ENCODE peak calls at places on chromosomes 16 and 17, in seven cellular contexts. One of them, this sample, is unnamed.

GRCh38 chr17:412211-413015 is 59.8 kb upstream of the RPH3AL start:
- DNase-seq in thoracic aorta: no peak
- DNase-seq in esophagus squamous epithelium: no peak
- DNase-seq in astrocyte of the cerebellum: peak
- DNase-seq in dorsolateral prefrontal cortex: peak
- DNase-seq in HL-60: no peak
- DNase-seq in CD8-positive, alpha-beta T cell: peak
- DNase-seq in this sample: peak

GRCh38 chr17:969767-970387 is 9.7 kb downstream of the NXN start:
- DNase-seq in thoracic aorta: no peak
- DNase-seq in esophagus squamous epithelium: no peak
- DNase-seq in astrocyte of the cerebellum: no peak
- DNase-seq in dorsolateral prefrontal cortex: no peak
- DNase-seq in HL-60: no peak
- DNase-seq in CD8-positive, alpha-beta T cell: no peak
- DNase-seq in this sample: peak

GRCh38 chr17:44807817-44808155 is 22.3 kb downstream of the GJC1 start:
- DNase-seq in thoracic aorta: no peak
- DNase-seq in esophagus squamous epithelium: no peak
- DNase-seq in astrocyte of the cerebellum: no peak
- DNase-seq in dorsolateral prefrontal cortex: no peak
- DNase-seq in HL-60: no peak
- DNase-seq in CD8-positive, alpha-beta T cell: no peak
- DNase-seq in this sample: peak

GRCh38 chr17:16919663-16920627 is 52.0 kb downstream of the TNFRSF13B start:
- DNase-seq in thoracic aorta: no peak
- DNase-seq in esophagus squamous epithelium: no peak
- DNase-seq in astrocyte of the cerebellum: no peak
- DNase-seq in dorsolateral prefrontal cortex: no peak
- DNase-seq in HL-60: no peak
- DNase-seq in CD8-positive, alpha-beta T cell: no peak
- DNase-seq in this sample: no peak

GRCh38 chr16:59601452-59601851 is 867.3 kb upstream of the GOT2 start:
- DNase-seq in thoracic aorta: no peak
- DNase-seq in esophagus squamous epithelium: no peak
- DNase-seq in astrocyte of the cerebellum: no peak
- DNase-seq in dorsolateral prefrontal cortex: peak
- DNase-seq in HL-60: no peak
- DNase-seq in CD8-positive, alpha-beta T cell: no peak
- DNase-seq in this sample: no peak

GRCh38 chr17:62898239-62898864 is 67.7 kb upstream of the TANC2 start:
- DNase-seq in thoracic aorta: no peak
- DNase-seq in esophagus squamous epithelium: no peak
- DNase-seq in astrocyte of the cerebellum: no peak
- DNase-seq in dorsolateral prefrontal cortex: no peak
- DNase-seq in HL-60: no peak
- DNase-seq in CD8-positive, alpha-beta T cell: no peak
- DNase-seq in this sample: peak

GRCh38 chr17:32914181-32914580 is 13.8 kb upstream of the TMEM98 start:
- DNase-seq in thoracic aorta: no peak
- DNase-seq in esophagus squamous epithelium: no peak
- DNase-seq in astrocyte of the cerebellum: no peak
- DNase-seq in dorsolateral prefrontal cortex: no peak
- DNase-seq in HL-60: no peak
- DNase-seq in CD8-positive, alpha-beta T cell: no peak
- DNase-seq in this sample: no peak

GRCh38 chr17:27754549-27754948 is 45.8 kb downstream of the NOS2 start:
- DNase-seq in thoracic aorta: no peak
- DNase-seq in esophagus squamous epithelium: no peak
- DNase-seq in astrocyte of the cerebellum: no peak
- DNase-seq in dorsolateral prefrontal cortex: no peak
- DNase-seq in HL-60: no peak
- DNase-seq in CD8-positive, alpha-beta T cell: no peak
- DNase-seq in this sample: no peak

GRCh38 chr17:63173450-63173849 is 207.4 kb downstream of the TANC2 start:
- DNase-seq in thoracic aorta: no peak
- DNase-seq in esophagus squamous epithelium: no peak
- DNase-seq in astrocyte of the cerebellum: no peak
- DNase-seq in dorsolateral prefrontal cortex: no peak
- DNase-seq in HL-60: no peak
- DNase-seq in CD8-positive, alpha-beta T cell: no peak
- DNase-seq in this sample: no peak

GRCh38 chr17:9273334-9274118 is 252.2 kb downstream of the NTN1 start:
- DNase-seq in thoracic aorta: no peak
- DNase-seq in esophagus squamous epithelium: no peak
- DNase-seq in astrocyte of the cerebellum: no peak
- DNase-seq in dorsolateral prefrontal cortex: peak
- DNase-seq in HL-60: no peak
- DNase-seq in CD8-positive, alpha-beta T cell: no peak
- DNase-seq in this sample: no peak

GRCh38 chr17:44568311-44568710 is 11.0 kb downstream of the FZD2 start:
- DNase-seq in thoracic aorta: no peak
- DNase-seq in esophagus squamous epithelium: no peak
- DNase-seq in astrocyte of the cerebellum: no peak
- DNase-seq in dorsolateral prefrontal cortex: no peak
- DNase-seq in HL-60: no peak
- DNase-seq in CD8-positive, alpha-beta T cell: no peak
- DNase-seq in this sample: no peak

GRCh38 chr17:76104140-76104895 is 731 bp upstream of the EXOC7 start:
- DNase-seq in thoracic aorta: no peak
- DNase-seq in esophagus squamous epithelium: no peak
- DNase-seq in astrocyte of the cerebellum: no peak
- DNase-seq in dorsolateral prefrontal cortex: no peak
- DNase-seq in HL-60: peak
- DNase-seq in CD8-positive, alpha-beta T cell: no peak
- DNase-seq in this sample: no peak

GRCh38 chr17:27558842-27559505 is 72.0 kb upstream of the LGALS9 start:
- DNase-seq in thoracic aorta: no peak
- DNase-seq in esophagus squamous epithelium: no peak
- DNase-seq in astrocyte of the cerebellum: no peak
- DNase-seq in dorsolateral prefrontal cortex: no peak
- DNase-seq in HL-60: no peak
- DNase-seq in CD8-positive, alpha-beta T cell: no peak
- DNase-seq in this sample: no peak

GRCh38 chr17:63845509-63845908 is 3.0 kb upstream of the SMARCD2 start:
- DNase-seq in thoracic aorta: no peak
- DNase-seq in esophagus squamous epithelium: no peak
- DNase-seq in astrocyte of the cerebellum: no peak
- DNase-seq in dorsolateral prefrontal cortex: no peak
- DNase-seq in HL-60: no peak
- DNase-seq in CD8-positive, alpha-beta T cell: no peak
- DNase-seq in this sample: no peak

GRCh38 chr17:40312131-40312731 is 3.3 kb downstream of the RARA start:
- DNase-seq in thoracic aorta: no peak
- DNase-seq in esophagus squamous epithelium: no peak
- DNase-seq in astrocyte of the cerebellum: no peak
- DNase-seq in dorsolateral prefrontal cortex: no peak
- DNase-seq in HL-60: no peak
- DNase-seq in CD8-positive, alpha-beta T cell: no peak
- DNase-seq in this sample: no peak

GRCh38 chr17:30332057-30332542 is 1.8 kb downstream of the TMIGD1 start:
- DNase-seq in thoracic aorta: no peak
- DNase-seq in esophagus squamous epithelium: no peak
- DNase-seq in astrocyte of the cerebellum: peak
- DNase-seq in dorsolateral prefrontal cortex: no peak
- DNase-seq in HL-60: no peak
- DNase-seq in CD8-positive, alpha-beta T cell: no peak
- DNase-seq in this sample: peak

GRCh38 chr17:44005865-44006580 is 1.6 kb downstream of the NAGS start:
- DNase-seq in thoracic aorta: no peak
- DNase-seq in esophagus squamous epithelium: no peak
- DNase-seq in astrocyte of the cerebellum: no peak
- DNase-seq in dorsolateral prefrontal cortex: no peak
- DNase-seq in HL-60: no peak
- DNase-seq in CD8-positive, alpha-beta T cell: no peak
- DNase-seq in this sample: no peak

GRCh38 chr17:57517519-57518342 is 227.4 kb downstream of the CCDC182 start:
- DNase-seq in thoracic aorta: no peak
- DNase-seq in esophagus squamous epithelium: no peak
- DNase-seq in astrocyte of the cerebellum: no peak
- DNase-seq in dorsolateral prefrontal cortex: no peak
- DNase-seq in HL-60: no peak
- DNase-seq in CD8-positive, alpha-beta T cell: no peak
- DNase-seq in this sample: no peak

GRCh38 chr17:50298018-50298417 is 23.8 kb downstream of the TMEM92 start:
- DNase-seq in thoracic aorta: no peak
- DNase-seq in esophagus squamous epithelium: no peak
- DNase-seq in astrocyte of the cerebellum: no peak
- DNase-seq in dorsolateral prefrontal cortex: no peak
- DNase-seq in HL-60: no peak
- DNase-seq in CD8-positive, alpha-beta T cell: no peak
- DNase-seq in this sample: no peak

GRCh38 chr16:87645802-87646201 is 43.5 kb downstream of the JPH3 start:
- DNase-seq in thoracic aorta: no peak
- DNase-seq in esophagus squamous epithelium: no peak
- DNase-seq in astrocyte of the cerebellum: no peak
- DNase-seq in dorsolateral prefrontal cortex: no peak
- DNase-seq in HL-60: no peak
- DNase-seq in CD8-positive, alpha-beta T cell: no peak
- DNase-seq in this sample: no peak

GRCh38 chr16:84959045-84959576 is 52.2 kb downstream of the ZDHHC7 start:
- DNase-seq in thoracic aorta: no peak
- DNase-seq in esophagus squamous epithelium: no peak
- DNase-seq in astrocyte of the cerebellum: no peak
- DNase-seq in dorsolateral prefrontal cortex: no peak
- DNase-seq in HL-60: no peak
- DNase-seq in CD8-positive, alpha-beta T cell: no peak
- DNase-seq in this sample: no peak

GRCh38 chr16:13767215-13767614 is 152.7 kb upstream of the ERCC4 start:
- DNase-seq in thoracic aorta: no peak
- DNase-seq in esophagus squamous epithelium: no peak
- DNase-seq in astrocyte of the cerebellum: peak
- DNase-seq in dorsolateral prefrontal cortex: no peak
- DNase-seq in HL-60: no peak
- DNase-seq in CD8-positive, alpha-beta T cell: no peak
- DNase-seq in this sample: no peak
- TF ChIP-seq CTCF in thoracic aorta: peak
- TF ChIP-seq CTCF in esophagus squamous epithelium: no peak
- TF ChIP-seq CTCF in astrocyte of the cerebellum: peak
- TF ChIP-seq CTCF in dorsolateral prefrontal cortex: no peak
- TF ChIP-seq CTCF in HL-60: no peak
- TF ChIP-seq CTCF in CD8-positive, alpha-beta T cell: no peak
- TF ChIP-seq CTCF in this sample: no peak

GRCh38 chr17:77230436-77230830 is 89.7 kb downstream of the SEC14L1 start:
- DNase-seq in thoracic aorta: no peak
- DNase-seq in esophagus squamous epithelium: no peak
- DNase-seq in astrocyte of the cerebellum: no peak
- DNase-seq in dorsolateral prefrontal cortex: no peak
- DNase-seq in HL-60: no peak
- DNase-seq in CD8-positive, alpha-beta T cell: no peak
- DNase-seq in this sample: no peak

GRCh38 chr17:77225246-77225645 is 84.5 kb downstream of the SEC14L1 start:
- DNase-seq in thoracic aorta: no peak
- DNase-seq in esophagus squamous epithelium: no peak
- DNase-seq in astrocyte of the cerebellum: no peak
- DNase-seq in dorsolateral prefrontal cortex: no peak
- DNase-seq in HL-60: no peak
- DNase-seq in CD8-positive, alpha-beta T cell: no peak
- DNase-seq in this sample: no peak

GRCh38 chr17:77229786-77230435 is 89.1 kb downstream of the SEC14L1 start:
- DNase-seq in thoracic aorta: no peak
- DNase-seq in esophagus squamous epithelium: no peak
- DNase-seq in astrocyte of the cerebellum: no peak
- DNase-seq in dorsolateral prefrontal cortex: no peak
- DNase-seq in HL-60: no peak
- DNase-seq in CD8-positive, alpha-beta T cell: no peak
- DNase-seq in this sample: no peak

GRCh38 chr17:77228224-77229215 is 87.8 kb downstream of the SEC14L1 start:
- DNase-seq in thoracic aorta: no peak
- DNase-seq in esophagus squamous epithelium: no peak
- DNase-seq in astrocyte of the cerebellum: no peak
- DNase-seq in dorsolateral prefrontal cortex: no peak
- DNase-seq in HL-60: no peak
- DNase-seq in CD8-positive, alpha-beta T cell: no peak
- DNase-seq in this sample: no peak

DNA sequence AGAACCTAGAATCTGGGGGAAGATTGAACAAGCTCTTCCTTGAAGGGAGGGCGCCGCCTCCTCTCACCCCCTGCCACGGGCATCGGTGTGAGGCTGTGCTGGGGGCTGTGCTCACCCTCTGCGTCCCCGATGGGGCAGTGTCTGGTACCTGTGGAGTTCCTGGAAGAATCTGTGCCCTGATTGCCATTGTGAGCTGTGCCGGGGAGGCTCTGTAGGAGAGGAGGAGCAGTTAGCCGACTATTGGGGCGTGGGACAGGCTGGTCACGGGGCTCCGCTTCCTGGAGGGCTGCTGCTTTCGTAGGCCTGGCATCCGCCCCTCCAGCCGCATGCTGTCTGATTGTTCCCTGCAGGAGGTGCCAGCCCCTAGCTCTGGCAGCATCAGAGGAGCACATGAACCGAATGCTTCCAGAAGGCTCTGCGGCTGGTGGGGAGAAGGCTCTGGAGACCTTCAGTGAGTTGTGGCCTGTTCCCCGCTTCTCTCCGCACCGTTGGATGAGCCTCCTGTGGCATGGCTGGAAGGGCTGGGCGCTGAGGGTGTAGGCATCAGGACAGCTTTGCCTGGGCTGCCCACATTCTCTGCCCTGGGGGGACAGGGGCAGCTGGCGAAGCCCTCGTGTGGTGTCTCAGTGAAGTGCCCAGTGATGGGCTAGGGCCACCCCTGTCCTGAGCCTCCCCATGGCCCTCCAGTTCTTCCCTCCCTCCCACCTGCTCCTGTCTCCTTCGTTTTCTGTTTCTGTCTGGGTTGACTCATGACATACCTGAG is 86.9 kb downstream of the SEC14L1 start:
- DNase-seq in thoracic aorta: no peak
- DNase-seq in esophagus squamous epithelium: no peak
- DNase-seq in astrocyte of the cerebellum: no peak
- DNase-seq in dorsolateral prefrontal cortex: no peak
- DNase-seq in HL-60: no peak
- DNase-seq in CD8-positive, alpha-beta T cell: no peak
- DNase-seq in this sample: no peak
- H3K4me3 ChIP-seq in thoracic aorta: no peak
- H3K4me3 ChIP-seq in esophagus squamous epithelium: no peak
- H3K4me3 ChIP-seq in astrocyte of the cerebellum: no peak
- H3K4me3 ChIP-seq in dorsolateral prefrontal cortex: no peak
- H3K4me3 ChIP-seq in HL-60: no peak
- H3K4me3 ChIP-seq in CD8-positive, alpha-beta T cell: no peak
- H3K4me3 ChIP-seq in this sample: no peak

GRCh38 chr16:28090646-28091377 is 27.3 kb upstream of the GSG1L start:
- DNase-seq in thoracic aorta: no peak
- DNase-seq in esophagus squamous epithelium: no peak
- DNase-seq in astrocyte of the cerebellum: no peak
- DNase-seq in dorsolateral prefrontal cortex: no peak
- DNase-seq in HL-60: no peak
- DNase-seq in CD8-positive, alpha-beta T cell: no peak
- DNase-seq in this sample: peak
- TF ChIP-seq CTCF in thoracic aorta: no peak
- TF ChIP-seq CTCF in esophagus squamous epithelium: no peak
- TF ChIP-seq CTCF in astrocyte of the cerebellum: peak
- TF ChIP-seq CTCF in dorsolateral prefrontal cortex: no peak
- TF ChIP-seq CTCF in HL-60: no peak
- TF ChIP-seq CTCF in CD8-positive, alpha-beta T cell: no peak
- TF ChIP-seq CTCF in this sample: peak

DNA sequence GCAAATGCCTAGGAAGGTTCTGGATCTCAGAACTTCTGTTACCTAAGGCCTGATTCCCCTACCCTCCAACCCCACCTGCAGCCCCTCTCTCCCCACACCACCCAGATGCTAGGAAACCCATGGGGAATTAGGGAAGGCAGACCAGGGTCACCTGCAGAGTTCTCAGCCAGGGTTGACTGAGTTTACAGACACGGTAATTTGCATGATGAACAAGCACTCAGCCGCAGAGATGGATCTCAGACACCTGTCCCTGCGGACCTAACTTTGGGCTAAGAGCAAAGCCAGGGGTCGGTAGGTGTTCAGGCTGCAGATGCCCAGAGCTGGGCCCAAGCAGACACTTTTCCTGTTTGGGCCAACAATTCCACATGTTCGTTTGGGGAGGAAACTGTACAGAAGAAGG is 2.9 kb downstream of the ABI3 start:
- DNase-seq in thoracic aorta: no peak
- DNase-seq in esophagus squamous epithelium: no peak
- DNase-seq in astrocyte of the cerebellum: no peak
- DNase-seq in dorsolateral prefrontal cortex: no peak
- DNase-seq in HL-60: no peak
- DNase-seq in CD8-positive, alpha-beta T cell: no peak
- DNase-seq in this sample: no peak
- H3K4me3 ChIP-seq in thoracic aorta: no peak
- H3K4me3 ChIP-seq in esophagus squamous epithelium: no peak
- H3K4me3 ChIP-seq in astrocyte of the cerebellum: no peak
- H3K4me3 ChIP-seq in dorsolateral prefrontal cortex: no peak
- H3K4me3 ChIP-seq in HL-60: no peak
- H3K4me3 ChIP-seq in CD8-positive, alpha-beta T cell: peak
- H3K4me3 ChIP-seq in this sample: no peak